ENCODE peak calls at places on chromosomes 6 and 20, in five cellular contexts. V, F, J, Z and M are unnamed samples.

GRCh38 chr20:7882076-7882475 is 58.2 kb downstream of the HAO1 start:
- DNase-seq in Z (no peak), V (no peak), J (no peak), F (no peak), M (no peak)

GRCh38 chr6:4554645-4555044 is 221.6 kb upstream of the CDYL start:
- DNase-seq in F (no peak), Z (no peak), V (peak; percentile 17), J (no peak), M (no peak)

GRCh38 chr6:118965354-118965753 is 30.4 kb upstream of the MCM9 start:
- DNase-seq in V (peak; percentile 1), Z (no peak), J (no peak), F (no peak), M (no peak)

GRCh38 chr20:48241482-48241881 is 456.2 kb upstream of the SULF2 start:
- DNase-seq in Z (no peak), V (no peak), F (no peak), J (no peak), M (no peak)

GRCh38 chr6:142548571-142548970 is 246.8 kb downstream of the ADGRG6 start:
- DNase-seq in F (no peak), Z (no peak), V (no peak), J (no peak), M (no peak)

GRCh38 chr20:58028123-58028522 is 200.3 kb downstream of the ANKRD60 start:
- DNase-seq in V (no peak), Z (no peak), F (peak; percentile 41), J (no peak), M (no peak)

GRCh38 chr20:16020971-16021370 is 552.3 kb downstream of the KIF16B start:
- DNase-seq in F (no peak), V (peak; percentile 30), J (peak; percentile 49), Z (no peak), M (no peak)

GRCh38 chr6:86706449-86706848 is 230.9 kb upstream of the HTR1E start:
- DNase-seq in V (no peak), J (no peak), F (no peak), Z (no peak), M (no peak)

GRCh38 chr6:41846666-41847237 is 48.4 kb downstream of the USP49 start:
- DNase-seq in V (peak; percentile 98), J (peak; percentile 91), F (peak; percentile 57), Z (peak; percentile 27), M (peak; percentile 75)

GRCh38 chr6:38160831-38161230 is 341.3 kb downstream of the ZFAND3 start:
- DNase-seq in F (no peak), V (no peak), Z (no peak), J (no peak), M (no peak)

GRCh38 chr6:56349196-56349595 is 101.8 kb upstream of the COL21A1 start:
- DNase-seq in V (peak; percentile 32), Z (no peak), J (peak; percentile 66), F (no peak), M (no peak)

GRCh38 chr6:122471107-122472021 is at the start of gene SERINC1:
- DNase-seq in V (peak; percentile 92), Z (peak; percentile 95), J (peak; percentile 87), F (peak; percentile 95), M (peak; percentile 81)

GRCh38 chr6:131001945-131002661 is 60.9 kb downstream of the EPB41L2 start:
- DNase-seq in Z (no peak), J (peak; percentile 71), V (no peak), F (no peak), M (no peak)

GRCh38 chr6:44250067-44250717 is 3.3 kb downstream of the HSP90AB1 start:
- DNase-seq in V (no peak), J (no peak), F (no peak), Z (no peak), M (no peak)

GRCh38 chr6:34982424-34982852 is 93.4 kb downstream of the ANKS1A start:
- DNase-seq in J (peak; percentile 6), Z (no peak), V (peak; percentile 16), F (no peak), M (no peak)

GRCh38 chr6:135217663-135218062 is 36.6 kb downstream of the MYB start:
- DNase-seq in F (no peak), J (no peak), V (no peak), Z (no peak), M (no peak)

GRCh38 chr6:121187833-121188200 is 146.5 kb downstream of the TBC1D32 start:
- DNase-seq in J (no peak), Z (no peak), V (peak; percentile 57), F (no peak), M (no peak)

GRCh38 chr20:51438136-51438535 is 104.4 kb downstream of the NFATC2 start:
- DNase-seq in V (no peak), F (no peak), Z (no peak), J (no peak), M (no peak)

GRCh38 chr6:104789770-104790190 is 69.9 kb downstream of the HACE1 start:
- DNase-seq in V (peak; percentile 65), J (peak; percentile 69), Z (no peak), F (peak; percentile 17), M (no peak)

GRCh38 chr6:132818404-132819359 is 4.3 kb downstream of the RPS12 start:
- DNase-seq in F (no peak), V (no peak), J (no peak), Z (no peak), M (no peak)

GRCh38 chr20:32480361-32481199 is 104.6 kb downstream of the NOL4L start:
- DNase-seq in Z (no peak), V (no peak), J (no peak), F (no peak), M (no peak)

GRCh38 chr6:37021356-37022129 is 16.1 kb downstream of the FGD2 start:
- DNase-seq in F (peak; percentile 42), Z (no peak), V (peak; percentile 63), J (no peak), M (no peak)

GRCh38 chr6:159790947-159791598 is 806 bp downstream of the MRPL18 start:
- DNase-seq in F (peak; percentile 3), Z (no peak), V (peak; percentile 20), J (no peak), M (no peak)

GRCh38 chr6:44029489-44030185 is 97.6 kb downstream of the MRPL14 start:
- DNase-seq in F (no peak), J (no peak), V (no peak), Z (no peak), M (peak; percentile 46)

GRCh38 chr6:129575378-129576118 is 134.4 kb downstream of the ARHGAP18 start:
- DNase-seq in V (peak; percentile 58), F (peak; percentile 59), J (peak; percentile 52), Z (no peak), M (peak; percentile 8)

GRCh38 chr20:52864895-52865590 is 107.1 kb upstream of the TSHZ2 start:
- DNase-seq in J (peak; percentile 36), Z (no peak), V (peak; percentile 38), F (no peak), M (no peak)

GRCh38 chr20:59173938-59174496 is 10.4 kb downstream of the ZNF831 start:
- DNase-seq in F (no peak), J (no peak), V (no peak), Z (no peak), M (no peak)
- H3K27me3 ChIP-seq in F (no peaks in the 10 kb centered on the region), J (no peaks in the 10 kb centered on the region), V (no peaks in the 10 kb centered on the region), Z (no peaks in the 10 kb centered on the region), M (no peaks in the 10 kb centered on the region)

GRCh38 chr20:45154183-45154582 is 20.5 kb upstream of the PI3 start:
- DNase-seq in F (no peak), Z (no peak), V (no peak), J (no peak), M (no peak)

GRCh38 chr20:45153756-45154155 is 20.9 kb upstream of the PI3 start:
- DNase-seq in V (no peak), J (no peak), Z (no peak), F (no peak), M (no peak)

GRCh38 chr20:45157977-45158376 is 16.7 kb upstream of the PI3 start:
- DNase-seq in Z (no peak), F (no peak), V (peak; percentile 83), J (peak; percentile 81), M (no peak)

GRCh38 chr20:45156728-45157127 is 18.0 kb upstream of the PI3 start:
- DNase-seq in V (no peak), F (no peak), Z (no peak), J (no peak), M (no peak)

DNA sequence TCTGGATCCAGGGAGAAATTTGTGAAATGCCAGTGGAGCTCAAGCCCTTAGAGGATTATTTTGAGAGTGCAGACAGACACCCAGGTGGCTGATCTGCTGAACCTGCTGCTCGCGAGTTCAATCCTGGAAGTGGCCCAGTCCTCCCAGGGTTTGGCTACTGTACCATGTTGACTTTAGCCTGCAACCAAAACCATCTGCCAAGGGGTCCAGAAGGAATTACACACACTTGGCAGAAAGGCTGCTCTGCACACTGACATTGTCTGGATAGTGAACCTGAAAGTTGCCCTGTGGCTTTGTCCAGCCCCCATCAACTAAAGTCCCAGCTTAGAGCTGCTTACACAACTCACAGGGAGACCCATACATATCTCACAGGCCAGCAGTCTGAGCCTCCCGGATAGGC is 21.6 kb upstream of the PI3 start:
- DNase-seq in Z (no peak), J (no peak), F (no peak), V (no peak), M (no peak)
- H3K27me3 ChIP-seq in Z (no peaks in the 10 kb centered on the region), J (no peaks in the 10 kb centered on the region), F (peaks cover 10% of the 10 kb centered on the region), V (peaks cover 21% of the 10 kb centered on the region), M (peaks cover 6% of the 10 kb centered on the region)

GRCh38 chr6:134098276-134098675 is 45.9 kb upstream of the SLC2A12 start:
- DNase-seq in J (no peak), Z (no peak), F (no peak), V (no peak), M (no peak)
- H3K27me3 ChIP-seq in J (no peaks in the 10 kb centered on the region), Z (no peaks in the 10 kb centered on the region), F (no peaks in the 10 kb centered on the region), V (no peaks in the 10 kb centered on the region), M (peaks cover 5% of the 10 kb centered on the region)

GRCh38 chr6:1020133-1020532 is 291.8 kb upstream of the FOXQ1 start:
- DNase-seq in V (no peak), F (no peak), Z (no peak), J (no peak), M (no peak)
- H3K27me3 ChIP-seq in V (peaks cover 3% of the 10 kb centered on the region), F (no peaks in the 10 kb centered on the region), Z (no peaks in the 10 kb centered on the region), J (peaks cover 9% of the 10 kb centered on the region), M (peaks cover 5% of the 10 kb centered on the region)

GRCh38 chr20:49413677-49414076 is 68.8 kb downstream of the KCNB1 start:
- DNase-seq in F (no peak), Z (no peak), J (no peak), V (no peak), M (no peak)
- H3K27me3 ChIP-seq in F (no peaks in the 10 kb centered on the region), Z (no peaks in the 10 kb centered on the region), J (peaks cover 41% of the 10 kb centered on the region), V (peaks cover 16% of the 10 kb centered on the region), M (peaks cover 31% of the 10 kb centered on the region)

GRCh38 chr20:56207656-56208055 is 40.9 kb upstream of the MC3R start:
- DNase-seq in Z (no peak), J (no peak), F (no peak), V (no peak), M (no peak)

GRCh38 chr20:56215115-56215514 is 33.4 kb upstream of the MC3R start:
- DNase-seq in F (no peak), V (no peak), J (no peak), Z (no peak), M (no peak)

GRCh38 chr20:56211051-56211450 is 37.5 kb upstream of the MC3R start:
- DNase-seq in J (no peak), F (no peak), V (no peak), Z (no peak), M (no peak)

GRCh38 chr20:56208121-56208520 is 40.4 kb upstream of the MC3R start:
- DNase-seq in F (no peak), Z (no peak), V (no peak), J (no peak), M (no peak)

GRCh38 chr20:56212071-56212470 is 36.5 kb upstream of the MC3R start:
- DNase-seq in Z (no peak), V (no peak), J (no peak), F (no peak), M (no peak)
- H3K27me3 ChIP-seq in Z (no peaks in the 10 kb centered on the region), V (no peaks in the 10 kb centered on the region), J (no peaks in the 10 kb centered on the region), F (no peaks in the 10 kb centered on the region), M (no peaks in the 10 kb centered on the region)

GRCh38 chr6:152720964-152721363 is 23.3 kb downstream of the MYCT1 start:
- DNase-seq in V (peak; percentile 82), Z (no peak), J (peak; percentile 27), F (no peak), M (no peak)
- H3K27me3 ChIP-seq in V (no peaks in the 10 kb centered on the region), Z (no peaks in the 10 kb centered on the region), J (no peaks in the 10 kb centered on the region), F (no peaks in the 10 kb centered on the region), M (no peaks in the 10 kb centered on the region)